ENCODE peak calls at places on chromosomes 6 and 20, in seven cellular contexts. T, F, Q, N, J, H and E are unnamed samples.

GRCh38 chr6:46985943-46986342 is 56.2 kb downstream of the ADGRF1 start:
- DNase-seq in T (no peak), F (no peak), Q (no peak), N (no peak), J (peak; percentile 18), H (no peak), E (no peak)

GRCh38 chr20:51801220-51801991 is 915 bp downstream of the SALL4 start:
- DNase-seq in T (no peak), F (no peak), Q (no peak), N (no peak), J (no peak), H (peak; percentile 38), E (peak; percentile 48)

GRCh38 chr6:29255530-29255929 is 46.0 kb upstream of the OR14J1 start:
- DNase-seq in T (no peak), F (no peak), Q (no peak), N (no peak), J (no peak), H (no peak), E (no peak)

GRCh38 chr6:41728073-41728936 is 7.1 kb downstream of the TFEB start:
- DNase-seq in T (no peak), F (no peak), Q (no peak), N (no peak), J (no peak), H (no peak), E (peak; percentile 63)

GRCh38 chr20:37242503-37242902 is 19.1 kb downstream of the GHRH start:
- DNase-seq in T (no peak), F (no peak), Q (no peak), N (no peak), J (no peak), H (no peak), E (no peak)

GRCh38 chr6:110671447-110671846 is 143.8 kb downstream of the CDK19 start:
- DNase-seq in T (no peak), F (no peak), Q (no peak), N (no peak), J (no peak), H (no peak), E (no peak)

GRCh38 chr6:120875900-120876299 is 458.4 kb downstream of the TBC1D32 start:
- DNase-seq in T (no peak), F (no peak), Q (no peak), N (no peak), J (no peak), H (no peak), E (no peak)

GRCh38 chr6:35691027-35691824 is 2.5 kb upstream of the FKBP5 start:
- DNase-seq in T (no peak), F (peak; percentile 77), Q (no peak), N (no peak), J (no peak), H (no peak), E (peak; percentile 68)

GRCh38 chr20:41704896-41705295 is 86.7 kb upstream of the CHD6 start:
- DNase-seq in T (no peak), F (no peak), Q (no peak), N (no peak), J (no peak), H (no peak), E (no peak)

GRCh38 chr6:74091133-74091793 is 395.3 kb downstream of the CD109 start:
- DNase-seq in T (no peak), F (no peak), Q (no peak), N (no peak), J (peak; percentile 16), H (peak; percentile 25), E (peak; percentile 67)

GRCh38 chr6:358432-358831 is 33.1 kb upstream of the IRF4 start:
- DNase-seq in T (no peak), F (no peak), Q (no peak), N (no peak), J (no peak), H (no peak), E (no peak)

GRCh38 chr20:56626367-56627121 is 2.6 kb upstream of the TFAP2C start:
- DNase-seq in T (no peak), F (no peak), Q (no peak), N (peak; percentile 35), J (no peak), H (peak; percentile 70), E (peak; percentile 71)

GRCh38 chr20:10986586-10986985 is 312.8 kb upstream of the JAG1 start:
- DNase-seq in T (no peak), F (peak; percentile 81), Q (no peak), N (no peak), J (no peak), H (no peak), E (no peak)

GRCh38 chr6:16474834-16475781 is 236.7 kb downstream of the GMPR start:
- DNase-seq in T (no peak), F (no peak), Q (no peak), N (no peak), J (no peak), H (no peak), E (no peak)

GRCh38 chr6:134636221-134636830 is 313.6 kb downstream of the ALDH8A1 start:
- DNase-seq in T (no peak), F (no peak), Q (no peak), N (no peak), J (no peak), H (no peak), E (peak; percentile 24)

GRCh38 chr6:156949376-156949775 is 172.2 kb downstream of the ARID1B start:
- DNase-seq in T (peak; percentile 62), F (no peak), Q (no peak), N (no peak), J (peak; percentile 34), H (peak; percentile 41), E (peak; percentile 23)

GRCh38 chr20:23763345-23763744 is 12.6 kb upstream of the CST1 start:
- DNase-seq in T (no peak), F (no peak), Q (no peak), N (no peak), J (no peak), H (no peak), E (no peak)

GRCh38 chr20:40961686-40962640 is 66.7 kb upstream of the TOP1 start:
- DNase-seq in T (no peak), F (no peak), Q (no peak), N (no peak), J (no peak), H (no peak), E (no peak)

GRCh38 chr6:87674286-87674685 is 27.7 kb downstream of the AKIRIN2 start:
- DNase-seq in T (no peak), F (no peak), Q (no peak), N (no peak), J (no peak), H (no peak), E (no peak)

GRCh38 chr6:101351173-101351572 is 42.3 kb upstream of the GRIK2 start:
- DNase-seq in T (no peak), F (no peak), Q (no peak), N (no peak), J (no peak), H (no peak), E (no peak)